ENCODE peak calls at places on chromosomes 6 and 20, in eight cellular contexts. A is left ventricle myocardium inferior, Z is GM23338, B is heart right ventricle, N is stomach, L is trophoblast cell, D is breast epithelium, X is tibial nerve. R is an unnamed sample.

GRCh38 chr6:5099537-5099936 is 14.4 kb downstream of the PPP1R3G start:
- DNase-seq in L (no peak), B (no peak), X (no peak), A (no peak), D (no peak), Z (no peak), N (no peak), R (no peak)

GRCh38 chr6:143325379-143326140 is 124.9 kb downstream of the ADAT2 start:
- DNase-seq in L (no peak), N (no peak), Z (no peak), B (no peak), A (no peak), D (no peak), X (no peak), R (no peak)

GRCh38 chr6:15798856-15799255 is 136.0 kb upstream of the DTNBP1 start:
- DNase-seq in N (no peak), L (no peak), D (no peak), A (no peak), B (no peak), Z (no peak), X (no peak), R (no peak)

GRCh38 chr6:148193063-148193680 is 149.5 kb upstream of the SASH1 start:
- DNase-seq in D (no peak), L (peak; percentile 86), Z (no peak), B (no peak), N (peak; percentile 59), A (no peak), X (no peak), R (peak; percentile 82)

GRCh38 chr20:48635791-48636267 is 192.0 kb downstream of the PREX1 start:
- DNase-seq in D (no peak), B (peak; percentile 40), Z (peak; percentile 82), N (no peak), X (no peak), L (peak; percentile 63), A (peak; percentile 54), R (peak; percentile 68)

GRCh38 chr20:40811660-40812414 is 122.8 kb upstream of the MAFB start:
- DNase-seq in Z (peak; percentile 27), X (no peak), B (no peak), D (no peak), N (no peak), A (no peak), L (no peak), R (no peak)

GRCh38 chr6:139371421-139372253 is 2.8 kb downstream of the CITED2 start:
- DNase-seq in X (no peak), N (no peak), B (no peak), Z (no peak), L (peak; percentile 65), D (no peak), A (no peak), R (no peak)

GRCh38 chr6:32427218-32427617 is 12.5 kb upstream of the HLA-DRA start:
- DNase-seq in N (no peak), Z (no peak), B (peak; percentile 23), A (no peak), X (no peak), L (no peak), D (no peak), R (no peak)

GRCh38 chr6:48747471-48747870 is 636.5 kb upstream of the PTCHD4 start:
- DNase-seq in N (no peak), Z (no peak), L (no peak), B (no peak), X (no peak), D (no peak), A (no peak), R (no peak)

GRCh38 chr6:22113046-22113766 is 183.6 kb downstream of the PRL start:
- DNase-seq in N (no peak), A (no peak), X (peak; percentile 8), Z (no peak), B (peak; percentile 12), L (peak; percentile 54), D (no peak), R (no peak)

GRCh38 chr6:17021539-17021889 is 80.3 kb upstream of the STMND1 start:
- DNase-seq in N (no peak), Z (no peak), X (no peak), A (no peak), L (no peak), D (no peak), B (no peak), R (no peak)

GRCh38 chr6:109738200-109738599 is 47.1 kb downstream of the FIG4 start:
- DNase-seq in N (no peak), X (no peak), Z (no peak), L (no peak), A (no peak), D (no peak), B (no peak), R (no peak)

GRCh38 chr6:26270121-26270861 is 94.7 kb upstream of the BTN3A2 start:
- DNase-seq in D (no peak), N (no peak), L (no peak), B (no peak), A (no peak), X (no peak), Z (peak; percentile 48), R (no peak)

GRCh38 chr6:130223508-130223907 is 757 bp upstream of the SAMD3 start:
- DNase-seq in D (no peak), Z (peak; percentile 18), X (no peak), N (no peak), B (no peak), L (no peak), A (no peak), R (peak; percentile 26)

GRCh38 chr6:2554651-2555050 is 196.1 kb downstream of the MYLK4 start:
- DNase-seq in A (no peak), Z (no peak), L (peak; percentile 66), D (no peak), X (no peak), N (no peak), B (no peak), R (no peak)

GRCh38 chr20:47318596-47319516 is 37.6 kb downstream of the ZMYND8 start:
- DNase-seq in L (peak; percentile 78), A (peak; percentile 78), D (peak; percentile 75), N (peak; percentile 85), Z (peak; percentile 83), B (peak; percentile 72), X (peak; percentile 78), R (peak; percentile 80)

GRCh38 chr20:47315339-47315662 is 41.2 kb downstream of the ZMYND8 start:
- DNase-seq in L (no peak), X (no peak), N (no peak), B (no peak), D (no peak), A (no peak), Z (peak; percentile 62), R (no peak)

GRCh38 chr20:47318027-47318595 is 38.4 kb downstream of the ZMYND8 start:
- DNase-seq in B (peak; percentile 76), D (no peak), Z (no peak), X (no peak), L (no peak), N (no peak), A (no peak), R (no peak)

GRCh38 chr20:47316776-47317126 is 39.7 kb downstream of the ZMYND8 start:
- DNase-seq in Z (no peak), X (no peak), A (no peak), B (no peak), D (no peak), L (no peak), N (no peak), R (no peak)

GRCh38 chr20:47317127-47317895 is 39.2 kb downstream of the ZMYND8 start:
- DNase-seq in D (peak; percentile 65), A (peak; percentile 80), L (peak; percentile 70), N (peak; percentile 68), Z (peak; percentile 76), X (peak; percentile 72), B (peak; percentile 89), R (peak; percentile 66)
- H3K4me1 ChIP-seq in D (peaks cover 29% of the 10 kb centered on the region), A (peaks cover 94% of the 10 kb centered on the region), L (peaks cover 49% of the 10 kb centered on the region), N (peaks cover 95% of the 10 kb centered on the region), Z (peaks cover 72% of the 10 kb centered on the region), X (peaks cover 78% of the 10 kb centered on the region), B (peaks cover 83% of the 10 kb centered on the region), R (peaks cover 66% of the 10 kb centered on the region)

DNA sequence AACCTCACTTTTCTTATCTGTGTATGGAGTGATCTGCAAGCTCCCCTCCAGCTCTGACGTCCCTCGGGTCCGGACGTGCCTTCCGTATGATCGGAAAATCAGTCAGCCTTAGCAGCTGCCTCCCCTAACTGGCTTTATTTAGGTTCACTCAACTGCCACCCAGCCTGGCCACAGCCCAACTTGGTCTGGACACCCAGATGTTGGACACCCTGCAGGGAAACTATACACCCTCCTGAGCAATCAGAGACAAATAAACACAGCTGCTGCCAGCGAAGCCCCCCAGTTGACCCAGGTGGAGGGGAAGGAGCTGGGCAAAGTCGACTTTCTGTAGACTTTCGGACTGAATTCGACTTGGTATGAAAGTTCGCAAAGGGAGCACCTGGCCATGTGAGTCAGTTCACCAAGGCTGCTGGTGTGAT is 28.9 kb downstream of the TBC1D7 start:
- DNase-seq in D (no peak), Z (no peak), A (no peak), L (no peak), N (no peak), B (no peak), X (no peak), R (no peak)
- H3K4me3 ChIP-seq in D (no peak overlapping the region), Z (no peak overlapping the region), A (no peak overlapping the region), L (no peak overlapping the region), N (no peak overlapping the region), B (no peak overlapping the region), X (no peak overlapping the region), R (no peak overlapping the region)

DNA sequence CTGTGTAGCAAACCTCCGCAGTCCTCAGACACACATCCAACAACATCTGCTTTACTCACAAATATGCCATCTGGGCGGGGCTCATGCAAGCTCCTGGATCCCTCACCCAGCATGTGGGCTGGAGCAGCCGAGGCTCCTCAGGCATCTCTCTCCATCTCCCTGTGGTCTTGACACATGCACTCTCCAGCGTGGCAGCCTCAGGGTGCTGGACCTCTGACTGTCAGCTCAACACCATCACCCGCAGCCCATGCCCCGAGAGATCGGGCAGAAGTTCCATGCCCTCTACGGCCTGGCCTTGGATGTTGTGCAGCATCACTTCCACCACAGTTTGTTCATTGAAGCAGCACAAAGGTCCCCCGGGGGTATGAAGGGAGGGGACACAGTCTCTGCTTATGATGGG is 32.6 kb upstream of the CD93 start:
- DNase-seq in A (no peak), Z (no peak), N (no peak), L (peak; percentile 91), D (no peak), X (no peak), B (no peak), R (no peak)
- H3K4me1 ChIP-seq in A (peaks cover 43% of the 10 kb centered on the region), Z (no peaks in the 10 kb centered on the region), N (no peaks in the 10 kb centered on the region), L (no peaks in the 10 kb centered on the region), D (no peaks in the 10 kb centered on the region), X (peaks cover 5% of the 10 kb centered on the region), B (peaks cover 44% of the 10 kb centered on the region), R (no peaks in the 10 kb centered on the region)

DNA sequence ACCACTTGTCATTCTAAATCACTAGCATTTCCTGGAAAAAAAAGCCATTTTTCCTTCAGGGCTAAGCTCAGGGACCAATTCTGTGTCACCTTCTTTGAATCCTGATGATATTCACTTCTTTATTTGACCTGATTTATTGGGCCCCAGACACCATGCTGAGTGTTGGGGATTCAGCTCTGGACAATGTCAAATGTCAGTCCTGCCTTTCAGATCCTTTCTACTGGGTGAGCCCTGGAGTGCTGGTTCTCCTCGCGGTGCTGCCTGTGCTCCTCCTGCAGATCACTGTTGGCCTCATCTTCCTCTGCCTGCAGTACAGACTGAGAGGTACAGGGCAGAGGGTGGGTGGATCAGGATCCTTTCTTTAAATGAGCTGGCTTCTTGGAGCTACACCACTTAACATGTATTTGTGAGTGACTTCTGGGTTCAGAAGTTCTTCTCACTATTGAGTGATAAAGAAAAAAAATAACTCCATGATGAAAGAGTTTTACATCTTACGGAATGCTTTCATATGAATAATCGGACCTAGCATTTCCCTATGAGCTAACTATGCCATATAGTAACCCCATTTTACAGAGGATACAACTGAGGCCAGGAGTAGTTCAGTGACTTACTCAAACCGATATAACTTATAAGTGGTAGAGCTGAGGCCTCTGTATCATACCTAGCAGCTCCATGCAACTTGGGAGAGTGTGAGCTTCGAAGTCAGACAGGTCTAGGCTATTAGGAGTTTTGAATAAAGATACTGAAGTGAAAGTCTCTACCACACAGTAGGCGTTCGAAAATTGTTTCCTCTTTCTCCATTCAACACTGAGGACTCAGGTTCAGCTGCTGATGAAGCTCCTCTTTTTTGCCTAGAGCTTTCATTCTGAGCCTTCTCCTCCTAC is 9.3 kb downstream of the MOG start:
- DNase-seq in N (no peak), A (no peak), D (no peak), X (no peak), B (peak; percentile 16), Z (peak; percentile 45), L (no peak), R (no peak)
- H3K4me3 ChIP-seq in N (no peak overlapping the region), A (no peak overlapping the region), D (no peak overlapping the region), X (no peak overlapping the region), B (no peak overlapping the region), Z (peak overlapping the region; percentile 10), L (no peak overlapping the region), R (no peak overlapping the region)

R was measured in mucosa of descending colon.